ENCODE peak calls at places on chromosome 15, in four cellular contexts. I is smooth muscle cell of the brain vasculature; J is CD8-positive, alpha-beta T cell; S is glutamatergic neuron. L is an unnamed sample.

GRCh38 chr15:59994855-59995557 is 9.1 kb upstream of the FOXB1 start:
- DNase-seq in S (peak), I (no peak), J (no peak), L (no peak)

GRCh38 chr15:85761635-85762034 is 33.1 kb downstream of the KLHL25 start:
- DNase-seq in I (no peak), J (no peak), S (no peak), L (no peak)

GRCh38 chr15:101437618-101438481 is 51.7 kb downstream of the PCSK6 start:
- DNase-seq in S (no peak), I (no peak), J (no peak), L (no peak)

GRCh38 chr15:51240066-51240465 is 98.3 kb downstream of the CYP19A1 start:
- DNase-seq in I (no peak), J (no peak), S (no peak), L (no peak)

GRCh38 chr15:80749589-80749988 is 29.6 kb upstream of the CEMIP start:
- DNase-seq in I (no peak), J (no peak), S (no peak), L (peak)

GRCh38 chr15:89187911-89188514 is 33.4 kb downstream of the RLBP1 start:
- DNase-seq in J (no peak), I (no peak), S (no peak), L (no peak)

GRCh38 chr15:98412852-98413251 is 235.5 kb upstream of the IGF1R start:
- DNase-seq in J (no peak), I (no peak), S (no peak), L (no peak)

GRCh38 chr15:62533687-62534086 is 368.6 kb upstream of the C2CD4B start:
- DNase-seq in S (peak), I (no peak), J (no peak), L (no peak)

GRCh38 chr15:99268431-99268830 is 17.1 kb downstream of the LRRC28 start:
- DNase-seq in J (no peak), S (no peak), I (no peak), L (no peak)

GRCh38 chr15:27482344-27482743 is 511.4 kb downstream of the GABRG3 start:
- DNase-seq in J (no peak), S (no peak), I (no peak), L (no peak)